ENCODE peak calls at places on chromosomes 3 and 15, in ten cellular contexts. L, C, T, O, K, Z, H, B, D and E are unnamed samples.
A peak's percentile ranks its signal among the peaks of the same experiment; 100 is the strongest.

GRCh38 chr15:68432665-68433064 is 702 bp upstream of the ITGA11 start:
- DNase-seq in L (peak; percentile 15), C (no peak), T (no peak), O (no peak), K (no peak), Z (no peak), H (no peak), B (no peak), D (no peak), E (no peak)

GRCh38 chr3:15204005-15204404 is 2.0 kb upstream of the CAPN7 start:
- DNase-seq in L (no peak), C (no peak), T (no peak), O (no peak), K (no peak), Z (no peak), H (no peak), B (no peak), D (no peak), E (no peak)

GRCh38 chr3:134407247-134407640 is 33.0 kb upstream of the AMOTL2 start:
- DNase-seq in L (peak; percentile 8), C (no peak), T (no peak), O (no peak), K (no peak), Z (no peak), H (peak; percentile 11), B (peak; percentile 31), D (no peak), E (no peak)

GRCh38 chr3:135097276-135097946 is 302.4 kb downstream of the EPHB1 start:
- DNase-seq in L (no peak), C (no peak), T (no peak), O (no peak), K (no peak), Z (no peak), H (no peak), B (no peak), D (no peak), E (no peak)

GRCh38 chr3:159322322-159322939 is 520.6 kb downstream of the MFSD1 start:
- DNase-seq in L (no peak), C (peak; percentile 11), T (peak; percentile 2), O (peak; percentile 28), K (no peak), Z (peak; percentile 66), H (peak; percentile 15), B (peak; percentile 59), D (peak; percentile 12), E (no peak)

GRCh38 chr3:37949866-37950265 is 40.7 kb upstream of the VILL start:
- DNase-seq in L (no peak), C (no peak), T (no peak), O (peak; percentile 69), K (peak; percentile 78), Z (no peak), H (peak; percentile 65), B (no peak), D (no peak), E (no peak)

GRCh38 chr15:64975390-64975789 is 14.3 kb downstream of the SPG21 start:
- DNase-seq in L (no peak), C (no peak), T (no peak), O (no peak), K (no peak), Z (no peak), H (no peak), B (no peak), D (no peak), E (no peak)

GRCh38 chr15:50907866-50908208 is 646 bp upstream of the AP4E1 start:
- DNase-seq in L (peak; percentile 80), C (peak; percentile 57), T (no peak), O (peak; percentile 41), K (no peak), Z (peak; percentile 50), H (no peak), B (no peak), D (peak; percentile 41), E (peak; percentile 54)

GRCh38 chr3:165070682-165071081 is 7.6 kb downstream of the SI start:
- DNase-seq in L (no peak), C (no peak), T (no peak), O (no peak), K (no peak), Z (no peak), H (no peak), B (no peak), D (no peak), E (no peak)

GRCh38 chr3:72335458-72336050 is 512.7 kb downstream of the SHQ1 start:
- DNase-seq in L (no peak), C (no peak), T (no peak), O (no peak), K (no peak), Z (no peak), H (no peak), B (no peak), D (no peak), E (no peak)

GRCh38 chr3:72690646-72691045 is 157.6 kb downstream of the SHQ1 start:
- DNase-seq in L (no peak), C (no peak), T (no peak), O (no peak), K (peak; percentile 15), Z (no peak), H (no peak), B (no peak), D (no peak), E (no peak)

GRCh38 chr3:89145995-89146394 is 38.6 kb downstream of the EPHA3 start:
- DNase-seq in L (no peak), C (no peak), T (no peak), O (peak; percentile 81), K (peak; percentile 96), Z (no peak), H (peak; percentile 92), B (no peak), D (no peak), E (no peak)

GRCh38 chr3:55147406-55147805 is 219.5 kb upstream of the LRTM1 start:
- DNase-seq in L (no peak), C (no peak), T (no peak), O (no peak), K (no peak), Z (no peak), H (no peak), B (no peak), D (no peak), E (no peak)

GRCh38 chr3:190566043-190566933 is 52.4 kb downstream of the IL1RAP start:
- DNase-seq in L (peak; percentile 68), C (peak; percentile 91), T (peak; percentile 28), O (peak; percentile 100), K (peak; percentile 99), Z (peak; percentile 32), H (peak; percentile 99), B (no peak), D (no peak), E (no peak)

GRCh38 chr15:23854535-23855252 is 167.6 kb upstream of the NDN start:
- DNase-seq in L (no peak), C (no peak), T (no peak), O (no peak), K (no peak), Z (no peak), H (peak; percentile 10), B (no peak), D (no peak), E (no peak)

GRCh38 chr3:63500196-63500595 is 152.3 kb upstream of the SNTN start:
- DNase-seq in L (no peak), C (no peak), T (no peak), O (no peak), K (no peak), Z (no peak), H (no peak), B (no peak), D (no peak), E (no peak)

GRCh38 chr3:194364652-194365434 is 4.7 kb downstream of the LRRC15 start:
- DNase-seq in L (no peak), C (no peak), T (no peak), O (peak; percentile 71), K (no peak), Z (no peak), H (peak; percentile 65), B (peak; percentile 5), D (peak; percentile 100), E (no peak)

GRCh38 chr3:47022540-47023161 is 43.2 kb downstream of the NBEAL2 start:
- DNase-seq in L (no peak), C (no peak), T (no peak), O (peak; percentile 24), K (no peak), Z (no peak), H (peak; percentile 47), B (no peak), D (peak; percentile 23), E (no peak)

GRCh38 chr3:144098691-144099090 is 127.1 kb downstream of the DIPK2A start:
- DNase-seq in L (no peak), C (no peak), T (no peak), O (no peak), K (no peak), Z (no peak), H (no peak), B (no peak), D (no peak), E (no peak)

GRCh38 chr3:102038477-102039142 is 189.3 kb downstream of the NFKBIZ start:
- DNase-seq in L (no peak), C (peak; percentile 48), T (peak; percentile 69), O (no peak), K (no peak), Z (no peak), H (no peak), B (no peak), D (no peak), E (no peak)

GRCh38 chr3:160870327-160870726 is 114.3 kb downstream of the PPM1L start:
- DNase-seq in L (no peak), C (no peak), T (no peak), O (no peak), K (no peak), Z (no peak), H (no peak), B (no peak), D (no peak), E (no peak)

GRCh38 chr15:60137711-60138396 is 133.7 kb downstream of the FOXB1 start:
- DNase-seq in L (no peak), C (no peak), T (no peak), O (peak; percentile 29), K (no peak), Z (no peak), H (no peak), B (no peak), D (no peak), E (no peak)

GRCh38 chr15:67149068-67149841 is 83.9 kb downstream of the SMAD3 start:
- DNase-seq in L (no peak), C (no peak), T (no peak), O (no peak), K (no peak), Z (no peak), H (no peak), B (no peak), D (no peak), E (no peak)

GRCh38 chr3:44439499-44440295 is 37.8 kb downstream of the ZNF445 start:
- DNase-seq in L (peak; percentile 77), C (peak; percentile 80), T (peak; percentile 83), O (peak; percentile 99), K (peak; percentile 27), Z (peak; percentile 69), H (peak; percentile 74), B (peak; percentile 20), D (no peak), E (peak; percentile 23)

GRCh38 chr3:182786564-182787196 is 6.6 kb upstream of the ATP11B start:
- DNase-seq in L (no peak), C (no peak), T (no peak), O (no peak), K (no peak), Z (no peak), H (no peak), B (no peak), D (no peak), E (no peak)